ENCODE peak calls at places on chromosomes 12 and 14, in five cellular contexts. One of them, this sample, is unnamed.

GRCh38 chr14:74048291-74048690 is 29.1 kb downstream of the BBOF1 start:
- DNase-seq in HEK293T: peak
- DNase-seq in left ventricle myocardium superior: no peak
- DNase-seq in nephron progenitor cell: no peak
- DNase-seq in stimulated activated CD4-positive, alpha-beta T cell treated with anti-CD3 and anti-CD28 coated beads, Interleukin-2, amount 100 ng/mL, for 48 hours: no peak
- DNase-seq in this sample: no peak

GRCh38 chr12:6817662-6818157 is 3.9 kb upstream of the GPR162 start:
- DNase-seq in HEK293T: no peak
- DNase-seq in left ventricle myocardium superior: no peak
- DNase-seq in nephron progenitor cell: no peak
- DNase-seq in stimulated activated CD4-positive, alpha-beta T cell treated with anti-CD3 and anti-CD28 coated beads, Interleukin-2, amount 100 ng/mL, for 48 hours: no peak
- DNase-seq in this sample: no peak

GRCh38 chr14:105168496-105168978 is at the start of gene JAG2:
- DNase-seq in HEK293T: peak
- DNase-seq in left ventricle myocardium superior: peak
- DNase-seq in nephron progenitor cell: peak
- DNase-seq in stimulated activated CD4-positive, alpha-beta T cell treated with anti-CD3 and anti-CD28 coated beads, Interleukin-2, amount 100 ng/mL, for 48 hours: no peak
- DNase-seq in this sample: peak

GRCh38 chr14:31682768-31683167 is 121.6 kb downstream of the NUBPL start:
- DNase-seq in HEK293T: no peak
- DNase-seq in left ventricle myocardium superior: no peak
- DNase-seq in nephron progenitor cell: no peak
- DNase-seq in stimulated activated CD4-positive, alpha-beta T cell treated with anti-CD3 and anti-CD28 coated beads, Interleukin-2, amount 100 ng/mL, for 48 hours: no peak
- DNase-seq in this sample: no peak

GRCh38 chr12:6228535-6229223 is 28.5 kb downstream of the CD9 start:
- DNase-seq in HEK293T: no peak
- DNase-seq in left ventricle myocardium superior: no peak
- DNase-seq in nephron progenitor cell: no peak
- DNase-seq in stimulated activated CD4-positive, alpha-beta T cell treated with anti-CD3 and anti-CD28 coated beads, Interleukin-2, amount 100 ng/mL, for 48 hours: no peak
- DNase-seq in this sample: no peak

GRCh38 chr14:75905505-75905904 is 76.3 kb downstream of the TGFB3 start:
- DNase-seq in HEK293T: no peak
- DNase-seq in left ventricle myocardium superior: peak
- DNase-seq in nephron progenitor cell: no peak
- DNase-seq in stimulated activated CD4-positive, alpha-beta T cell treated with anti-CD3 and anti-CD28 coated beads, Interleukin-2, amount 100 ng/mL, for 48 hours: no peak
- DNase-seq in this sample: no peak

GRCh38 chr12:7113389-7113871 is 4.4 kb upstream of the C1RL start:
- DNase-seq in HEK293T: peak
- DNase-seq in left ventricle myocardium superior: no peak
- DNase-seq in nephron progenitor cell: peak
- DNase-seq in stimulated activated CD4-positive, alpha-beta T cell treated with anti-CD3 and anti-CD28 coated beads, Interleukin-2, amount 100 ng/mL, for 48 hours: peak
- DNase-seq in this sample: no peak

GRCh38 chr14:55354500-55354899 is 57.1 kb downstream of the ATG14 start:
- DNase-seq in HEK293T: peak
- DNase-seq in left ventricle myocardium superior: no peak
- DNase-seq in nephron progenitor cell: peak
- DNase-seq in stimulated activated CD4-positive, alpha-beta T cell treated with anti-CD3 and anti-CD28 coated beads, Interleukin-2, amount 100 ng/mL, for 48 hours: peak
- DNase-seq in this sample: peak

GRCh38 chr12:52037248-52037861 is 13.9 kb upstream of the NR4A1 start:
- DNase-seq in HEK293T: peak
- DNase-seq in left ventricle myocardium superior: peak
- DNase-seq in nephron progenitor cell: peak
- DNase-seq in stimulated activated CD4-positive, alpha-beta T cell treated with anti-CD3 and anti-CD28 coated beads, Interleukin-2, amount 100 ng/mL, for 48 hours: no peak
- DNase-seq in this sample: peak

GRCh38 chr12:47312794-47313426 is 233.2 kb upstream of the AMIGO2 start:
- DNase-seq in HEK293T: no peak
- DNase-seq in left ventricle myocardium superior: no peak
- DNase-seq in nephron progenitor cell: no peak
- DNase-seq in stimulated activated CD4-positive, alpha-beta T cell treated with anti-CD3 and anti-CD28 coated beads, Interleukin-2, amount 100 ng/mL, for 48 hours: no peak
- DNase-seq in this sample: no peak

GRCh38 chr12:133058203-133059125 is 21.2 kb downstream of the ZNF84 start:
- DNase-seq in HEK293T: no peak
- DNase-seq in left ventricle myocardium superior: no peak
- DNase-seq in nephron progenitor cell: no peak
- DNase-seq in stimulated activated CD4-positive, alpha-beta T cell treated with anti-CD3 and anti-CD28 coated beads, Interleukin-2, amount 100 ng/mL, for 48 hours: no peak
- DNase-seq in this sample: no peak

GRCh38 chr12:388547-389137 is 478 bp downstream of the KDM5A start:
- DNase-seq in HEK293T: peak
- DNase-seq in left ventricle myocardium superior: peak
- DNase-seq in nephron progenitor cell: peak
- DNase-seq in stimulated activated CD4-positive, alpha-beta T cell treated with anti-CD3 and anti-CD28 coated beads, Interleukin-2, amount 100 ng/mL, for 48 hours: peak
- DNase-seq in this sample: peak

GRCh38 chr12:57106021-57106708 is 5.0 kb downstream of the STAT6 start:
- DNase-seq in HEK293T: no peak
- DNase-seq in left ventricle myocardium superior: peak
- DNase-seq in nephron progenitor cell: no peak
- DNase-seq in stimulated activated CD4-positive, alpha-beta T cell treated with anti-CD3 and anti-CD28 coated beads, Interleukin-2, amount 100 ng/mL, for 48 hours: no peak
- DNase-seq in this sample: no peak

GRCh38 chr12:66638666-66639065 is 40.2 kb downstream of the GRIP1 start:
- DNase-seq in HEK293T: no peak
- DNase-seq in left ventricle myocardium superior: no peak
- DNase-seq in nephron progenitor cell: no peak
- DNase-seq in stimulated activated CD4-positive, alpha-beta T cell treated with anti-CD3 and anti-CD28 coated beads, Interleukin-2, amount 100 ng/mL, for 48 hours: no peak
- DNase-seq in this sample: no peak

GRCh38 chr12:118189761-118190181 is 53.8 kb downstream of the PEBP1 start:
- DNase-seq in HEK293T: no peak
- DNase-seq in left ventricle myocardium superior: peak
- DNase-seq in nephron progenitor cell: peak
- DNase-seq in stimulated activated CD4-positive, alpha-beta T cell treated with anti-CD3 and anti-CD28 coated beads, Interleukin-2, amount 100 ng/mL, for 48 hours: no peak
- DNase-seq in this sample: peak

GRCh38 chr12:7935773-7936581 is at the start of gene SLC2A3:
- DNase-seq in HEK293T: peak
- DNase-seq in left ventricle myocardium superior: no peak
- DNase-seq in nephron progenitor cell: peak
- DNase-seq in stimulated activated CD4-positive, alpha-beta T cell treated with anti-CD3 and anti-CD28 coated beads, Interleukin-2, amount 100 ng/mL, for 48 hours: peak
- DNase-seq in this sample: peak

GRCh38 chr12:110775997-110776396 is 33.3 kb upstream of the PPP1CC start:
- DNase-seq in HEK293T: no peak
- DNase-seq in left ventricle myocardium superior: no peak
- DNase-seq in nephron progenitor cell: no peak
- DNase-seq in stimulated activated CD4-positive, alpha-beta T cell treated with anti-CD3 and anti-CD28 coated beads, Interleukin-2, amount 100 ng/mL, for 48 hours: no peak
- DNase-seq in this sample: no peak

GRCh38 chr14:104443391-104444158 is 136.0 kb upstream of the C14orf180 start:
- DNase-seq in HEK293T: no peak
- DNase-seq in left ventricle myocardium superior: no peak
- DNase-seq in nephron progenitor cell: no peak
- DNase-seq in stimulated activated CD4-positive, alpha-beta T cell treated with anti-CD3 and anti-CD28 coated beads, Interleukin-2, amount 100 ng/mL, for 48 hours: no peak
- DNase-seq in this sample: no peak

GRCh38 chr12:19369691-19370148 is 69.6 kb upstream of the AEBP2 start:
- DNase-seq in HEK293T: peak
- DNase-seq in left ventricle myocardium superior: no peak
- DNase-seq in nephron progenitor cell: no peak
- DNase-seq in stimulated activated CD4-positive, alpha-beta T cell treated with anti-CD3 and anti-CD28 coated beads, Interleukin-2, amount 100 ng/mL, for 48 hours: no peak
- DNase-seq in this sample: no peak

GRCh38 chr12:11568762-11569478 is 80.6 kb upstream of the ETV6 start:
- DNase-seq in HEK293T: no peak
- DNase-seq in left ventricle myocardium superior: no peak
- DNase-seq in nephron progenitor cell: no peak
- DNase-seq in stimulated activated CD4-positive, alpha-beta T cell treated with anti-CD3 and anti-CD28 coated beads, Interleukin-2, amount 100 ng/mL, for 48 hours: no peak
- DNase-seq in this sample: no peak

GRCh38 chr14:75200451-75200850 is 24.0 kb upstream of the TMED10 start:
- DNase-seq in HEK293T: no peak
- DNase-seq in left ventricle myocardium superior: no peak
- DNase-seq in nephron progenitor cell: no peak
- DNase-seq in stimulated activated CD4-positive, alpha-beta T cell treated with anti-CD3 and anti-CD28 coated beads, Interleukin-2, amount 100 ng/mL, for 48 hours: no peak
- DNase-seq in this sample: no peak

GRCh38 chr12:60995256-60995825 is 1264.9 kb upstream of the USP15 start:
- DNase-seq in HEK293T: no peak
- DNase-seq in left ventricle myocardium superior: no peak
- DNase-seq in nephron progenitor cell: no peak
- DNase-seq in stimulated activated CD4-positive, alpha-beta T cell treated with anti-CD3 and anti-CD28 coated beads, Interleukin-2, amount 100 ng/mL, for 48 hours: no peak
- DNase-seq in this sample: no peak

GRCh38 chr14:58131386-58131785 is 20.6 kb downstream of the ARMH4 start:
- DNase-seq in HEK293T: no peak
- DNase-seq in left ventricle myocardium superior: no peak
- DNase-seq in nephron progenitor cell: no peak
- DNase-seq in stimulated activated CD4-positive, alpha-beta T cell treated with anti-CD3 and anti-CD28 coated beads, Interleukin-2, amount 100 ng/mL, for 48 hours: no peak
- DNase-seq in this sample: no peak

GRCh38 chr14:95319312-95320075 is at the start of gene CLMN:
- DNase-seq in HEK293T: peak
- DNase-seq in left ventricle myocardium superior: peak
- DNase-seq in nephron progenitor cell: peak
- DNase-seq in stimulated activated CD4-positive, alpha-beta T cell treated with anti-CD3 and anti-CD28 coated beads, Interleukin-2, amount 100 ng/mL, for 48 hours: peak
- DNase-seq in this sample: peak

GRCh38 chr14:100640481-100641273 is 53.5 kb upstream of the BEGAIN start:
- DNase-seq in HEK293T: no peak
- DNase-seq in left ventricle myocardium superior: no peak
- DNase-seq in nephron progenitor cell: no peak
- DNase-seq in stimulated activated CD4-positive, alpha-beta T cell treated with anti-CD3 and anti-CD28 coated beads, Interleukin-2, amount 100 ng/mL, for 48 hours: peak
- DNase-seq in this sample: no peak

GRCh38 chr12:67690656-67691055 is 42.1 kb downstream of the DYRK2 start:
- DNase-seq in HEK293T: no peak
- DNase-seq in left ventricle myocardium superior: no peak
- DNase-seq in nephron progenitor cell: no peak
- DNase-seq in stimulated activated CD4-positive, alpha-beta T cell treated with anti-CD3 and anti-CD28 coated beads, Interleukin-2, amount 100 ng/mL, for 48 hours: no peak
- DNase-seq in this sample: no peak

GRCh38 chr14:53327716-53328115 is 174.6 kb upstream of the DDHD1 start:
- DNase-seq in HEK293T: no peak
- DNase-seq in left ventricle myocardium superior: no peak
- DNase-seq in nephron progenitor cell: no peak
- DNase-seq in stimulated activated CD4-positive, alpha-beta T cell treated with anti-CD3 and anti-CD28 coated beads, Interleukin-2, amount 100 ng/mL, for 48 hours: no peak
- DNase-seq in this sample: no peak

GRCh38 chr14:76867536-76868452 is 41.6 kb downstream of the LRRC74A start:
- DNase-seq in HEK293T: no peak
- DNase-seq in left ventricle myocardium superior: peak
- DNase-seq in nephron progenitor cell: peak
- DNase-seq in stimulated activated CD4-positive, alpha-beta T cell treated with anti-CD3 and anti-CD28 coated beads, Interleukin-2, amount 100 ng/mL, for 48 hours: peak
- DNase-seq in this sample: no peak

GRCh38 chr14:35818346-35819115 is 7.6 kb upstream of the BRMS1L start:
- DNase-seq in HEK293T: peak
- DNase-seq in left ventricle myocardium superior: no peak
- DNase-seq in nephron progenitor cell: peak
- DNase-seq in stimulated activated CD4-positive, alpha-beta T cell treated with anti-CD3 and anti-CD28 coated beads, Interleukin-2, amount 100 ng/mL, for 48 hours: no peak
- DNase-seq in this sample: no peak

GRCh38 chr12:63021126-63021525 is 86.2 kb upstream of the PPM1H start:
- DNase-seq in HEK293T: no peak
- DNase-seq in left ventricle myocardium superior: no peak
- DNase-seq in nephron progenitor cell: no peak
- DNase-seq in stimulated activated CD4-positive, alpha-beta T cell treated with anti-CD3 and anti-CD28 coated beads, Interleukin-2, amount 100 ng/mL, for 48 hours: no peak
- DNase-seq in this sample: no peak

GRCh38 chr12:113858828-113859386 is 107.2 kb downstream of the RBM19 start:
- DNase-seq in HEK293T: no peak
- DNase-seq in left ventricle myocardium superior: no peak
- DNase-seq in nephron progenitor cell: no peak
- DNase-seq in stimulated activated CD4-positive, alpha-beta T cell treated with anti-CD3 and anti-CD28 coated beads, Interleukin-2, amount 100 ng/mL, for 48 hours: no peak
- DNase-seq in this sample: no peak

GRCh38 chr12:84982888-84983287 is 53.2 kb downstream of the TSPAN19 start:
- DNase-seq in HEK293T: no peak
- DNase-seq in left ventricle myocardium superior: no peak
- DNase-seq in nephron progenitor cell: no peak
- DNase-seq in stimulated activated CD4-positive, alpha-beta T cell treated with anti-CD3 and anti-CD28 coated beads, Interleukin-2, amount 100 ng/mL, for 48 hours: no peak
- DNase-seq in this sample: no peak

GRCh38 chr14:61547186-61548121 is 147.9 kb upstream of the HIF1A start:
- DNase-seq in HEK293T: no peak
- DNase-seq in left ventricle myocardium superior: no peak
- DNase-seq in nephron progenitor cell: no peak
- DNase-seq in stimulated activated CD4-positive, alpha-beta T cell treated with anti-CD3 and anti-CD28 coated beads, Interleukin-2, amount 100 ng/mL, for 48 hours: no peak
- DNase-seq in this sample: no peak

GRCh38 chr14:79483989-79484388 is 727.3 kb downstream of the DIO2 start:
- DNase-seq in HEK293T: no peak
- DNase-seq in left ventricle myocardium superior: no peak
- DNase-seq in nephron progenitor cell: no peak
- DNase-seq in stimulated activated CD4-positive, alpha-beta T cell treated with anti-CD3 and anti-CD28 coated beads, Interleukin-2, amount 100 ng/mL, for 48 hours: no peak
- DNase-seq in this sample: no peak

GRCh38 chr12:44816446-44817017 is 59.6 kb downstream of the NELL2 start:
- DNase-seq in HEK293T: no peak
- DNase-seq in left ventricle myocardium superior: no peak
- DNase-seq in nephron progenitor cell: no peak
- DNase-seq in stimulated activated CD4-positive, alpha-beta T cell treated with anti-CD3 and anti-CD28 coated beads, Interleukin-2, amount 100 ng/mL, for 48 hours: no peak
- DNase-seq in this sample: no peak

GRCh38 chr14:69059658-69060648 is 80.9 kb upstream of the ACTN1 start:
- DNase-seq in HEK293T: no peak
- DNase-seq in left ventricle myocardium superior: no peak
- DNase-seq in nephron progenitor cell: no peak
- DNase-seq in stimulated activated CD4-positive, alpha-beta T cell treated with anti-CD3 and anti-CD28 coated beads, Interleukin-2, amount 100 ng/mL, for 48 hours: no peak
- DNase-seq in this sample: no peak